ENCODE peak calls at places on chromosomes 3 and 15, in four cellular contexts. M, G, A and O are unnamed samples.

GRCh38 chr3:177490626-177491025 is 293.3 kb upstream of the TBL1XR1 start:
- DNase-seq in M (no peak), G (no peak), A (no peak), O (no peak)

GRCh38 chr3:3636815-3637214 is 162.4 kb upstream of the LRRN1 start:
- DNase-seq in M (no peak), G (no peak), A (no peak), O (no peak)

GRCh38 chr15:95620934-95621579 is 709.4 kb upstream of the NR2F2 start:
- DNase-seq in M (no peak), G (no peak), A (no peak), O (no peak)

GRCh38 chr3:10495003-10495402 is 10.4 kb downstream of the ATP2B2 start:
- DNase-seq in M (no peak), G (no peak), A (no peak), O (no peak)

GRCh38 chr3:171028779-171029232 is 2.3 kb upstream of the SLC2A2 start:
- DNase-seq in M (no peak), G (no peak), A (no peak), O (no peak)

GRCh38 chr3:58564456-58565160 is 12.6 kb downstream of the FAM107A start:
- DNase-seq in M (no peak), G (no peak), A (peak; percentile 74), O (peak; percentile 48)

GRCh38 chr3:124885466-124886167 is 1.5 kb downstream of the ITGB5 start:
- DNase-seq in M (no peak), G (no peak), A (no peak), O (no peak)

GRCh38 chr3:124791639-124792111 is 61.4 kb downstream of the UMPS start:
- DNase-seq in M (no peak), G (no peak), A (peak; percentile 93), O (no peak)

GRCh38 chr15:57726411-57726810 is 19.9 kb downstream of the POLR2M start:
- DNase-seq in M (no peak), G (no peak), A (no peak), O (no peak)

GRCh38 chr3:195886181-195887141 is 21.9 kb downstream of the TNK2 start:
- DNase-seq in M (peak; percentile 47), G (no peak), A (no peak), O (no peak)

GRCh38 chr3:113948015-113948917 is 453 bp downstream of the ZDHHC23 start:
- DNase-seq in M (peak; percentile 79), G (peak; percentile 58), A (peak; percentile 87), O (no peak)

GRCh38 chr15:28002136-28002861 is 96.8 kb downstream of the OCA2 start:
- DNase-seq in M (no peak), G (no peak), A (peak; percentile 59), O (peak; percentile 39)

GRCh38 chr3:79183496-79183895 is 584.3 kb downstream of the ROBO1 start:
- DNase-seq in M (no peak), G (no peak), A (no peak), O (no peak)

GRCh38 chr3:133934073-133934970 is 38.6 kb upstream of the RAB6B start:
- DNase-seq in M (peak; percentile 78), G (no peak), A (peak; percentile 72), O (peak; percentile 47)

GRCh38 chr15:29698030-29698701 is 124.1 kb downstream of the TJP1 start:
- DNase-seq in M (no peak), G (no peak), A (no peak), O (no peak)

GRCh38 chr15:66761723-66762595 is 59.9 kb downstream of the SMAD6 start:
- DNase-seq in M (no peak), G (no peak), A (no peak), O (no peak)

GRCh38 chr3:156681003-156681402 is 6.6 kb downstream of the TIPARP start:
- DNase-seq in M (no peak), G (no peak), A (no peak), O (no peak)

GRCh38 chr3:23776352-23776891 is 29.3 kb upstream of the UBE2E1 start:
- DNase-seq in M (no peak), G (no peak), A (no peak), O (no peak)

GRCh38 chr3:175672119-175672689 is 813.1 kb downstream of the NAALADL2 start:
- DNase-seq in M (no peak), G (no peak), A (no peak), O (no peak)

GRCh38 chr3:118641608-118642007 is 393.0 kb downstream of the IGSF11 start:
- DNase-seq in M (no peak), G (no peak), A (no peak), O (no peak)

GRCh38 chr3:55725681-55726500 is 238.8 kb upstream of the WNT5A start:
- DNase-seq in M (no peak), G (no peak), A (no peak), O (no peak)

GRCh38 chr15:47360296-47360695 is 357.0 kb upstream of the SEMA6D start:
- DNase-seq in M (no peak), G (no peak), A (no peak), O (no peak)

GRCh38 chr15:43883571-43883970 is 56.8 kb downstream of the WDR76 start:
- DNase-seq in M (no peak), G (no peak), A (peak; percentile 72), O (no peak)

GRCh38 chr3:124372784-124373183 is 357.5 kb upstream of the UMPS start:
- DNase-seq in M (no peak), G (no peak), A (no peak), O (no peak)

GRCh38 chr3:128322030-128323022 is 144.4 kb downstream of the DNAJB8 start:
- DNase-seq in M (no peak), G (peak; percentile 10), A (peak; percentile 81), O (peak; percentile 64)

DNA sequence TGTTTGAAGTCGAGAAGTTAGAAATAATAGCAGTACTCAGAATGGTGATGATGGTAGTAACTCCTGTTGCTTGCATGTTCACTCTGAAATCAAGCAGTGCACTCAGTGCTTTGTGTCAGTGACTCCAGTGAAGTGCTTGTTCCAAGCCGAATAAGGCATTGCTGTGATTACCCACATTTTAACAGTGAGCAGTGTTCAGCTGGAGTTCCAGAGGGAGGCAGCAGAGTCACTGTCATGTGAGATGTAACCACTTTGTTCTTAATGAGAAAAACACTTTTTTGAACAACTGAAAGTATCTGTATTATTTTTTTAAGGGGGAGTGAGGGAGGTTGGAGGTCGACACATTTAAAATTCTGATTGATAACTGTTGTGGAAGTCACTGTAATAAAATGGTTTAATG is 3.7 kb downstream of the MDFIC2 start:
- DNase-seq in M (no peak), G (no peak), A (no peak), O (no peak)
- TF ChIP-seq CTCF in M (no peak), G (peak; percentile 35), A (no peak), O (peak; percentile 53)

DNA sequence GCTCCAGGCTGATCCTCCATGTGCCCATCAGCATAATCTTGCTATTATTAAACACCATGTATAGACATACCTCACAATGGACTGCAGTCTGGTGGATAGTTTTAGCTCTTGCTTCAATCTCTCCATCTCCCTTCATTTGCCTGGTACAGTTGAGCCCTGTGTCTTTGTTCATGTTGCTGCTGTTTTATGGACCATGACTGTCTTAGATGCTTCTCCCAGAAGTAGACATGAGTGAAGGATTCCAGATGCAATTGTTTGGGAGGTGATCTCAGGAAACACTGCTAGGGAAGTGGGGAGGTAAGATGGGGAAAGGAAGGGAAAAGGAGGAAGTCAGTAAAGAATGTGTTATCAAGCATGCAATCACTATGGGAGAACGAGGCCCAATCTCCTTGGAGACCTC is 36.3 kb upstream of the CTNNB1 start:
- DNase-seq in M (no peak), G (no peak), A (no peak), O (no peak)
- TF ChIP-seq CTCF in M (no peak), G (no peak), A (no peak), O (no peak)

DNA sequence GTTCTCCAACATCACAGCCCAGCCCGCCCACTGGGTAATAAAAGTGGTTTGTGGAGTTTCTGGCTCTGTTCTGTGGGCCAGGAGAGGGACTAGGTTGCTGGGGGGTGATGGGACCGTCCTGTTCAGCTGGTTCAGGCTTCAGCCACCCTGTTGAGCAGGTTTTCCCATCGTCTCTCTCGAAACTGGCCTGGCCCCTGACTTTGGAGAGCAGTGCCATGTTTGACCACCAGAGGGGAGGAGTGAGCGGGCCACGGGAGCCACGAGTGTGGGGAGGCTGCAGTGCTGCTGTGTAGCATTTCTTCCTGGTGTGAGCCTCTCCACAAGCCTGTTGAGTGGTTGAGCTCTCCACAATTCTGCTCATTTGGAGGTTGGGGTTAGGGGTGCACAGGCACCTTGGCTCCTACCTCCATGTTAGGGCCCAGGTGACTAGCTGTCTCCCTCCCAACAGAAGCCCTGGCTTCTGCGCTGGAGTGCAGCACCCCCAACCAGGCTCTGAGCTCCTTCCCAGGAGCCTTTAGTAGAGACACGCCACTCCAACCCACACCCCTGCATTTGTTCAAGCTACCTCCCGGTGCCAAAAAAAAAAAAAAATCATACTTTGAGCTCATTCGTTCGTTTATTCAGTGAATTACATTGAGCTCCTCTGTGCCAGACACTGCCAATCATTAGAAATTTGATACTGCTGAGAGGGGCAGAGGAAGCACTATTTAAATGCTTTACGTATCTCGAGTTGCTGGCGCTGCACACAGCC is 13.9 kb downstream of the SPINT1 start:
- DNase-seq in M (peak; percentile 81), G (peak; percentile 89), A (peak; percentile 96), O (peak; percentile 95)
- TF ChIP-seq CTCF in M (peak; percentile 93), G (peak; percentile 93), A (no peak), O (peak; percentile 97)

GRCh38 chr3:188283347-188283746 is 129.4 kb downstream of the LPP start:
- DNase-seq in M (no peak), G (no peak), A (no peak), O (no peak)
- TF ChIP-seq CTCF in M (no peak), G (peak; percentile 16), A (no peak), O (no peak)

DNA sequence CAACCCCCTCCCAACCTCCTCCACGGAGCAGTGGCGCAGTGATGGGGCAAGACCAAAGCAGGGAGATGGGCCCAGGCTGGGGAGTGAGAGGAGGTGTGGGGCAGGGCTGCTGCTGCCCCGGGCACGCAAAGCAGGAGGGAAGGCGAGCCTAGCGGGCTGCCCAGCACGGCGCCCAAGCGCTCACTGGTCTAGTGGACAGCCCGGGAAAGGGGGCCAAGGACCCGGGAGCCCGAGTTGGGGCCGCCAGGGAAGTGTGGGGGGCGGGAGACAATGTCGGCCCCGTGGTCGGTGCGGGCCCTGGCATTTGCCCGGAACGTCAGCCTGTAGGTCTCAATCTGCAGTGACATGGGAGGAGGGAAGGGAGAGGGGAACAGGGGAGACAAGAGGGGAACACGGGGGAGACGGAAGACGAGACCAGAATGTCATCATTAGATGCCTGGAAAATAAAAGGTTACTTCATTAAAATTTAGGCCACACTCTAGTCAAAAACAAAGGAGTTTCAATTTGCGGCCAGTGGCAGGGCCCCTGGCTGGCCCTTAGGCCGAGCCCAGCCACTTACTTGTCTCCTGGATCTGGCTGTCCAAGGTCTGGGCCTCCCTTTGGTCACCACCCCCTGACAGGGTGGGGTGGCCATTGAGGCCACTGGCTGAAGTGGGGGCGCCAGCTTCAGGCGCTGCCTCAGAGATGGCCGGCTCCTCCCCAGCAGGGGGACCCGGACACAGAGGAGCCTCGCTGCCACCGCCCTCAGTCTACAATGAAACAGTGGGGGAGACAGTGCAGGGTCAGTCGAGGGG is 49.9 kb downstream of the DHX30 start:
- DNase-seq in M (no peak), G (no peak), A (no peak), O (no peak)
- TF ChIP-seq CTCF in M (no peak), G (no peak), A (no peak), O (no peak)

GRCh38 chr3:168095611-168096209 is at the start of gene GOLIM4:
- DNase-seq in M (peak; percentile 97), G (peak; percentile 91), A (peak; percentile 98), O (peak; percentile 95)
- TF ChIP-seq CTCF in M (no peak), G (no peak), A (no peak), O (no peak)

DNA sequence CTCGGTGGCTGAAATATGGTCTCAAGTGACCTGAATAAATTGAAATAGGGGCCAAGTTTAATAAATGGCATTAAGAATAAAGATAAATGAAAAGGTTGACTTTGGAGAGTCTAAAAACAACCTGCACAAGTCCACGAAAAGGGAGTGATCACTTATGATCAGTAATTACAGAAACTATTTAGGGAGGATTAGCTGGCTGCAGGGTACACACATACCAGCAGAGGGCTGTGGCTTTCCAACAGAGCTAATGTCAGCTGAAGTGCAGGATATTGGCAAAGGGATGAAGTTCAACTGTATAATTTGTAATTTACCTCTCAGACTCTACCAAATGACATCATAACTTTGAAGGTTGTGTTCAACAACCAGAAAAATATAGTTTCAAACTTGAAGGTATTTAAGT is 86.8 kb downstream of the SYNPR start:
- DNase-seq in M (no peak), G (no peak), A (no peak), O (no peak)
- TF ChIP-seq CTCF in M (no peak), G (peak; percentile 67), A (no peak), O (peak; percentile 73)